ENCODE peak calls at places on chromosomes 6 and 20, in five cellular contexts. U is SW 1271; X is MCF 10A; Z is A172; G is stimulated activated naive B cell treated with anti-CD40 and anti-IgM and Interleukin-4, amounts not matched to agents 10 μg/mL and 1 μg/mL and 100 μg/mL, for 72 hours. J is an unnamed sample.

GRCh38 chr6:109024368-109024767 is 70.3 kb downstream of the SESN1 start:
- DNase-seq in G (no peak), Z (no peak), U (no peak), X (no peak), J (no peak)

GRCh38 chr6:98787401-98787800 is 47.0 kb upstream of the POU3F2 start:
- DNase-seq in Z (no peak), G (no peak), U (no peak), X (no peak), J (no peak)

GRCh38 chr20:32481311-32482103 is 103.6 kb downstream of the NOL4L start:
- DNase-seq in G (no peak), Z (no peak), U (no peak), X (no peak), J (no peak)

GRCh38 chr6:52547647-52548352 is 29.1 kb downstream of the TRAM2 start:
- DNase-seq in U (no peak), G (no peak), Z (no peak), X (no peak), J (no peak)

GRCh38 chr6:100237881-100238280 is 226.8 kb downstream of the SIM1 start:
- DNase-seq in G (no peak), Z (no peak), U (no peak), X (no peak), J (no peak)

GRCh38 chr20:19384940-19385339 is 172.5 kb downstream of the SLC24A3 start:
- DNase-seq in Z (no peak), G (no peak), U (no peak), X (no peak), J (no peak)

GRCh38 chr6:41684311-41685182 is 46.3 kb downstream of the MDFI start:
- DNase-seq in G (no peak), U (no peak), Z (no peak), X (no peak), J (no peak)

GRCh38 chr20:21704408-21705385 is 767 bp upstream of the PAX1 start:
- DNase-seq in Z (no peak), U (no peak), X (no peak), G (no peak), J (no peak)

GRCh38 chr20:35663813-35664543 is 722 bp downstream of the CPNE1 start:
- DNase-seq in G (peak; percentile 36), Z (peak; percentile 38), U (no peak), X (peak; percentile 51), J (peak; percentile 17)

GRCh38 chr6:120111001-120111400 is 761.4 kb upstream of the MAN1A1 start:
- DNase-seq in X (no peak), G (no peak), Z (no peak), U (no peak), J (no peak)

GRCh38 chr6:6362051-6362450 is 41.6 kb upstream of the F13A1 start:
- DNase-seq in Z (no peak), X (no peak), G (no peak), U (no peak), J (no peak)

GRCh38 chr20:59665656-59666555 is 61.6 kb downstream of the PHACTR3 start:
- DNase-seq in G (no peak), U (no peak), X (no peak), Z (no peak), J (no peak)

GRCh38 chr6:28634758-28635546 is 109.3 kb downstream of the GPX5 start:
- DNase-seq in Z (peak; percentile 25), G (no peak), U (no peak), X (no peak), J (no peak)

GRCh38 chr20:53915459-53916172 is 154.8 kb downstream of the BCAS1 start:
- DNase-seq in U (peak; percentile 76), G (peak; percentile 87), X (peak; percentile 94), Z (peak; percentile 95), J (peak; percentile 97)

GRCh38 chr6:79101164-79101563 is 23.1 kb upstream of the PHIP start:
- DNase-seq in X (no peak), U (no peak), Z (no peak), G (no peak), J (no peak)

J was measured in myocyte.